ENCODE peak calls at places on chromosome 22, in ten cellular contexts. R is fibroblast of villous mesenchyme; G is stimulated activated CD8-positive, alpha-beta memory T cell treated with anti-CD3 and anti-CD28 coated beads, Interleukin-15, amount 100 ng/mL, for 1 hour; I is fibroblast of lung; C is C1 segment of cervical spinal cord; M is Peyer's patch; J is DMS 273 treated with DMSO at 0.1 percent for 48 hours; S is cardiac muscle cell; W is mucosa of descending colon; K is dermis blood vessel endothelial cell. Z is an unnamed sample.

GRCh38 chr22:32997295-32997694 is 60.9 kb downstream of the SYN3 start:
- DNase-seq in R (no peak), G (no peak), I (no peak), C (no peak), M (no peak), J (no peak), S (no peak), W (no peak), K (no peak), Z (no peak)

GRCh38 chr22:45684752-45685359 is 13.2 kb downstream of the ATXN10 start:
- DNase-seq in R (peak; percentile 29), G (no peak), I (no peak), C (no peak), M (no peak), J (no peak), S (no peak), W (no peak), K (no peak), Z (no peak)

GRCh38 chr22:50694766-50695420 is 22.3 kb downstream of the SHANK3 start:
- DNase-seq in R (no peak), G (no peak), I (no peak), C (no peak), M (no peak), J (no peak), S (no peak), W (no peak), K (no peak), Z (no peak)

GRCh38 chr22:17232406-17232805 is 13.2 kb upstream of the ADA2 start:
- DNase-seq in R (no peak), G (no peak), I (no peak), C (no peak), M (no peak), J (no peak), S (no peak), W (peak; percentile 27), K (no peak), Z (no peak)

GRCh38 chr22:45629469-45630089 is 42.1 kb upstream of the ATXN10 start:
- DNase-seq in R (no peak), G (no peak), I (no peak), C (no peak), M (no peak), J (no peak), S (no peak), W (no peak), K (no peak), Z (no peak)

GRCh38 chr22:21446128-21446826 is 20.9 kb upstream of the TMEM191C start:
- DNase-seq in R (no peak), G (no peak), I (no peak), C (no peak), M (no peak), J (no peak), S (no peak), W (peak; percentile 37), K (no peak), Z (no peak)

GRCh38 chr22:37069319-37069718 is 17.8 kb downstream of the KCTD17 start:
- DNase-seq in R (no peak), G (no peak), I (no peak), C (no peak), M (no peak), J (no peak), S (no peak), W (no peak), K (no peak), Z (no peak)

GRCh38 chr22:46735747-46736608 is 2.1 kb downstream of the CERK start:
- DNase-seq in R (no peak), G (no peak), I (no peak), C (no peak), M (no peak), J (no peak), S (no peak), W (peak; percentile 61), K (peak; percentile 92), Z (no peak)

GRCh38 chr22:50528682-50529415 is 963 bp downstream of the TYMP start:
- DNase-seq in R (no peak), G (no peak), I (no peak), C (no peak), M (no peak), J (no peak), S (no peak), W (no peak), K (no peak), Z (no peak)

GRCh38 chr22:28051091-28051786 is 132.2 kb upstream of the PITPNB start:
- DNase-seq in R (no peak), G (no peak), I (no peak), C (no peak), M (no peak), J (no peak), S (no peak), W (no peak), K (peak; percentile 67), Z (no peak)

GRCh38 chr22:36528336-36528735 is 630 bp downstream of the EIF3D start:
- DNase-seq in R (peak; percentile 30), G (no peak), I (peak; percentile 20), C (no peak), M (no peak), J (no peak), S (peak; percentile 19), W (no peak), K (peak; percentile 56), Z (no peak)

GRCh38 chr22:18091916-18092526 is 14.2 kb downstream of the PEX26 start:
- DNase-seq in R (peak; percentile 82), G (no peak), I (peak; percentile 68), C (no peak), M (peak; percentile 41), J (no peak), S (peak; percentile 93), W (peak; percentile 87), K (peak; percentile 87), Z (no peak)

GRCh38 chr22:17984114-17984513 is 40.2 kb downstream of the MICAL3 start:
- DNase-seq in R (no peak), G (no peak), I (no peak), C (no peak), M (no peak), J (no peak), S (no peak), W (no peak), K (peak; percentile 59), Z (no peak)

GRCh38 chr22:42967005-42967404 is 47.9 kb downstream of the PACSIN2 start:
- DNase-seq in R (no peak), G (no peak), I (no peak), C (no peak), M (no peak), J (no peak), S (no peak), W (no peak), K (no peak), Z (no peak)

GRCh38 chr22:44450503-44450902 is 47.5 kb downstream of the RTL6 start:
- DNase-seq in R (no peak), G (no peak), I (no peak), C (no peak), M (no peak), J (no peak), S (no peak), W (no peak), K (no peak), Z (no peak)

GRCh38 chr22:50138988-50139387 is 31.5 kb upstream of the PANX2 start:
- DNase-seq in R (no peak), G (no peak), I (no peak), C (no peak), M (no peak), J (no peak), S (no peak), W (no peak), K (no peak), Z (no peak)

GRCh38 chr22:36311386-36312085 is 58.6 kb downstream of the APOL1 start:
- DNase-seq in R (no peak), G (no peak), I (no peak), C (no peak), M (no peak), J (no peak), S (no peak), W (no peak), K (no peak), Z (no peak)

GRCh38 chr22:20434264-20434751 is 3.3 kb downstream of the SCARF2 start:
- DNase-seq in R (no peak), G (no peak), I (no peak), C (no peak), M (no peak), J (no peak), S (no peak), W (peak; percentile 27), K (no peak), Z (no peak)

GRCh38 chr22:48536691-48537591 is 1290.7 kb downstream of the BRD1 start:
- DNase-seq in R (no peak), G (no peak), I (no peak), C (peak; percentile 18), M (no peak), J (peak; percentile 53), S (no peak), W (no peak), K (no peak), Z (peak; percentile 67)

GRCh38 chr22:46071451-46072029 is 78.8 kb upstream of the PPARA start:
- DNase-seq in R (peak; percentile 96), G (no peak), I (peak; percentile 96), C (peak; percentile 76), M (peak; percentile 50), J (peak; percentile 68), S (peak; percentile 97), W (peak; percentile 91), K (peak; percentile 96), Z (peak; percentile 67)

GRCh38 chr22:35446365-35446764 is 46.4 kb downstream of the MCM5 start:
- DNase-seq in R (peak; percentile 88), G (no peak), I (peak; percentile 83), C (no peak), M (no peak), J (no peak), S (peak; percentile 86), W (no peak), K (peak; percentile 71), Z (peak; percentile 39)

GRCh38 chr22:44382461-44383038 is 69.8 kb upstream of the SHISAL1 start:
- DNase-seq in R (no peak), G (no peak), I (no peak), C (no peak), M (no peak), J (no peak), S (no peak), W (peak; percentile 31), K (no peak), Z (no peak)

GRCh38 chr22:40534379-40535188 is 101.9 kb downstream of the MRTFA start:
- DNase-seq in R (peak; percentile 57), G (no peak), I (peak; percentile 67), C (no peak), M (no peak), J (no peak), S (peak; percentile 57), W (no peak), K (peak; percentile 33), Z (no peak)